ENCODE peak calls at places on chromosomes 12 and 14, in ten cellular contexts. P is IMR-90; Y is iPS DF 6.9; U is heart left ventricle; L is neuronal stem cell; M is mammary epithelial cell; D is Peyer's patch; J is effector memory CD4-positive, alpha-beta T cell; N is Panc1; A is astrocyte. Z is an unnamed sample.

GRCh38 chr12:58537278-58537677 is 383.0 kb downstream of the LRIG3 start:
- DNase-seq in P (peak), Y (no peak), U (no peak), L (no peak), M (no peak), D (no peak), J (no peak), N (no peak), A (peak), Z (no peak)

GRCh38 chr14:105161314-105161713 is 7.3 kb downstream of the JAG2 start:
- DNase-seq in P (no peak), Y (no peak), U (no peak), L (no peak), M (no peak), D (no peak), J (no peak), N (no peak), A (no peak), Z (no peak)

GRCh38 chr14:71591929-71592328 is 340.3 kb upstream of the RGS6 start:
- DNase-seq in P (peak), Y (no peak), U (no peak), L (no peak), M (peak), D (no peak), J (no peak), N (peak), A (peak), Z (no peak)

GRCh38 chr14:78710963-78711362 is 540.8 kb downstream of the NRXN3 start:
- DNase-seq in P (no peak), Y (no peak), U (no peak), L (no peak), M (no peak), D (no peak), J (no peak), N (no peak), A (no peak), Z (no peak)

GRCh38 chr12:102480401-102480800 is at the start of gene IGF1:
- DNase-seq in P (peak), Y (no peak), U (no peak), L (no peak), M (no peak), D (no peak), J (no peak), N (no peak), A (peak), Z (no peak)

GRCh38 chr14:51828017-51828797 is 32.2 kb upstream of the GNG2 start:
- DNase-seq in P (peak), Y (no peak), U (peak), L (no peak), M (peak), D (peak), J (peak), N (no peak), A (peak), Z (no peak)

GRCh38 chr14:80425686-80426085 is 214.4 kb upstream of the DIO2 start:
- DNase-seq in P (peak), Y (no peak), U (peak), L (no peak), M (peak), D (no peak), J (no peak), N (peak), A (peak), Z (no peak)

GRCh38 chr12:84976133-84976532 is 59.9 kb downstream of the TSPAN19 start:
- DNase-seq in P (no peak), Y (no peak), U (no peak), L (no peak), M (no peak), D (no peak), J (no peak), N (no peak), A (no peak), Z (no peak)

GRCh38 chr12:122793685-122794106 is 19.3 kb downstream of the CCDC62 start:
- DNase-seq in P (peak), Y (no peak), U (no peak), L (peak), M (peak), D (no peak), J (no peak), N (peak), A (peak), Z (no peak)

GRCh38 chr14:32980887-32981501 is 42.3 kb downstream of the NPAS3 start:
- DNase-seq in P (no peak), Y (no peak), U (no peak), L (no peak), M (no peak), D (no peak), J (no peak), N (no peak), A (no peak), Z (no peak)

GRCh38 chr12:46266869-46267617 is 1.8 kb downstream of the SLC38A1 start:
- DNase-seq in P (peak), Y (no peak), U (peak), L (peak), M (peak), D (peak), J (peak), N (no peak), A (peak), Z (no peak)

GRCh38 chr14:89540830-89541470 is 123.9 kb upstream of the FOXN3 start:
- DNase-seq in P (peak), Y (no peak), U (no peak), L (no peak), M (peak), D (no peak), J (no peak), N (no peak), A (peak), Z (no peak)

GRCh38 chr12:6279256-6279628 is 31.2 kb upstream of the PLEKHG6 start:
- DNase-seq in P (no peak), Y (no peak), U (no peak), L (no peak), M (no peak), D (no peak), J (no peak), N (no peak), A (no peak), Z (no peak)
- H3K4me3 ChIP-seq in P (no peak), Y (no peak), U (no peak), L (no peak), M (no peak), D (peak), J (no peak), N (peak), A (no peak), Z (peak)

GRCh38 chr14:94331462-94331861 is 8.3 kb upstream of the SERPINA6 start:
- DNase-seq in P (no peak), Y (no peak), U (no peak), L (no peak), M (no peak), D (no peak), J (no peak), N (no peak), A (no peak), Z (no peak)
- H3K27ac ChIP-seq in P (no peak), Y (no peak), U (no peak), L (no peak), M (no peak), D (no peak), J (no peak), N (no peak), A (no peak), Z (no peak)

DNA sequence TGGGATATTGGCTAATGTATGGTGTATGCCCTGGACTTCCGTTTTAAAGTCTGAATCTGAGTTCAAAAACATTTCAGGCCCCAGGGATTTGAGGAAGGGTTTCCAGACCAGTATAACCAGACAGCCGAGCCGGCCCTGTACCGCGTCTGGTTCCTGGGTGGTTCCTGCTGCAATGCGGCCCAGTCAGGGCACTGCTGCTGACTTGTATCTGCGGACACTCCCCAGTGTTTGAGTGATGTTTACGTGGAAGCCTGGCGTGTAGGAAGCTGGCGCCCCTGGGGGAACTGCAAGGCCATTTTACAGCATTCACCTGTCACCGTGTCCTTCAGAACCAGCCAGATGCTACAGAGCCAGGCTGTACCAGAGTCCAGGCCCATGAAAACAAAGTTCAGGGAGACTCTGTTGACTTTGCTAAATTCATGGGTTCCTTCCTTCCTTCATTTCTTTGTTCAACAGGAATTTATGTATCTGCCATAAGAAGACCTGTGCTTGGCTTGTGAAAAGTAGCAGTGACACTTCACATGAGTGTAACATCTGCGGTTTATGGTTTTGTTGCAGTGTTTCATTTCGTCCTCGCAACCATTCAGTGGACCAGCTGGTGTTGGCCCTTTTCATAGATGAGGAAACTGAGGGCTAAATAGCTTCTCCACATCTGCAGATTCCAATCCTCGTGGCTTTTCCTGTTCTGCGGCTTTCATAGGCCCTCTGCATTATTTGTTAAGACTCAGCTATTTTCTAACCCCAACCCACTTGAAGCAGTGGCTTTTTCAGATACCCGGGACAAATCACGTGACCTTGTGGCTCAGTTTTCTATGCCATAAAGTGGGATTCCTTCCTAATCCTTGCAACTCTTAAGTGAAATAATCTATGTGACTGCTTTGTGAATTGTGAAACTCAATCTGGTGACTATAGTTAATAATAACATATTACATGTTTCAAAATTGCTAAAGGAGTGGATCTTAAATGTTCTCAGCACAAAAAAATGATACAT is 16.9 kb downstream of the EML1 start:
- DNase-seq in P (no peak), Y (no peak), U (peak), L (no peak), M (no peak), D (no peak), J (no peak), N (no peak), A (no peak), Z (no peak)
- H3K4me3 ChIP-seq in P (no peak), Y (no peak), U (no peak), L (no peak), M (no peak), D (no peak), J (no peak), N (no peak), A (no peak), Z (no peak)

DNA sequence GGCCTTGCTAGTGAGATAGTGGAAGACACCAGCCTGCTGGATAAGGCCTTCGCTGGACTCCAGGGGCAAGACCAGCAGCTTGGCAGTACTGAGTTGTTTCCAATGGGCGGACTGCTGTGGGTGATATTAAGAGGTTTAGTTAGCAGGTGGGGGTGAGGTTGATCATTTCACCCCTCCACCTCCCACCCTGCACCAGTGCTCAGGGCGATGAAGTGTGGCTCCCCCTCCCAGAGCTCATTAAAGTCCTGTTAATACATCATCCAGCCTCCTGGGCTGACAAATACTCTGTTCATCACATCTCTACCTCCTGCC is 2.4 kb upstream of the FIGNL2 start:
- DNase-seq in P (no peak), Y (no peak), U (no peak), L (no peak), M (no peak), D (no peak), J (no peak), N (no peak), A (no peak), Z (no peak)
- H3K27ac ChIP-seq in P (no peak), Y (no peak), U (peak), L (no peak), M (no peak), D (no peak), J (no peak), N (no peak), A (no peak), Z (peak)

DNA sequence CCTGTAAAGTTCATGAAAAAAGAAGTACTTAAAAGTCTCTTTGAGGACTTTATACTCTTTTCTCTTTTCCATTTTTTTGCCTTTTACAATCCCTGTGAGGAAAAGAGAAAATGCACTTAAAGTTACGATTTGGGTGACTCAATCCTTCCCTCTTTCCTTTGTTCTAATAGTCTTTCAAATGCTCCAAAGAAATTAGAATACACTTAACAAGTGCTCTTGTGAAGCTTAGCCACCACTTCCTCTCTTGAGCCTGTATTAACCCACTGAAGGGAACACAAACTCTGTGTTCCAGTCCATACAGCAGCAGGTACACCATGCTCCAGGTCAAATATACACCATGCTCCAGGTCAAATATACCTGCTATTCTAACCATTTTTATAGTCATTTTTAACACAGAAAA is 581.1 kb upstream of the MGAT4C start:
- DNase-seq in P (no peak), Y (no peak), U (no peak), L (peak), M (no peak), D (no peak), J (no peak), N (no peak), A (no peak), Z (no peak)
- H3K4me3 ChIP-seq in P (no peak), Y (no peak), U (no peak), L (no peak), M (no peak), D (no peak), J (no peak), N (no peak), A (no peak), Z (no peak)

GRCh38 chr12:6953417-6954315 is 2.5 kb downstream of the PTPN6 start:
- DNase-seq in P (no peak), Y (no peak), U (peak), L (no peak), M (no peak), D (peak), J (peak), N (no peak), A (peak), Z (no peak)
- H3K27ac ChIP-seq in P (no peak), Y (no peak), U (no peak), L (no peak), M (no peak), D (peak), J (peak), N (no peak), A (no peak), Z (peak)

GRCh38 chr14:93960774-93961438 is 15.5 kb downstream of the ASB2 start:
- DNase-seq in P (no peak), Y (no peak), U (peak), L (no peak), M (no peak), D (no peak), J (no peak), N (no peak), A (no peak), Z (no peak)
- H3K4me3 ChIP-seq in P (no peak), Y (no peak), U (no peak), L (no peak), M (no peak), D (no peak), J (no peak), N (no peak), A (no peak), Z (no peak)